ENCODE peak calls at places on chromosomes 5 and 9, in five cellular contexts. K is small intestine, L is HT1080, X is NCI-H1092 treated with DMSO at 0.1 percent for 48 hours, F is NCI-H2081. J is an unnamed sample.

GRCh38 chr9:136029556-136029955 is 65.5 kb downstream of the NACC2 start:
- DNase-seq in K (no peak), F (no peak), L (no peak), X (no peak), J (no peak)

GRCh38 chr5:50553560-50553984 is 112.5 kb upstream of the EMB start:
- DNase-seq in K (peak), L (peak), X (no peak), F (no peak), J (no peak)

GRCh38 chr5:117657591-117657990 is 1083.0 kb upstream of the SEMA6A start:
- DNase-seq in K (no peak), L (no peak), X (peak), F (peak), J (peak)

GRCh38 chr9:85603920-85604319 is 137.8 kb downstream of the AGTPBP1 start:
- DNase-seq in K (no peak), L (no peak), X (no peak), F (no peak), J (no peak)

GRCh38 chr5:143251175-143251574 is 152.3 kb downstream of the NR3C1 start:
- DNase-seq in F (no peak), X (no peak), L (no peak), K (peak), J (no peak)

GRCh38 chr9:105557804-105558610 is at the start of gene FKTN:
- DNase-seq in F (peak), K (peak), X (peak), L (peak), J (peak)

GRCh38 chr5:155522540-155522939 is 509.0 kb downstream of the KIF4B start:
- DNase-seq in L (no peak), X (no peak), F (no peak), K (no peak), J (no peak)

GRCh38 chr9:6757988-6758417 is 230 bp downstream of the KDM4C start:
- DNase-seq in L (no peak), K (no peak), X (no peak), F (no peak), J (no peak)

GRCh38 chr9:125772740-125773139 is 25.6 kb downstream of the PBX3 start:
- DNase-seq in L (no peak), F (no peak), X (no peak), K (no peak), J (no peak)

GRCh38 chr5:72445969-72446368 is 61.2 kb downstream of the ZNF366 start:
- DNase-seq in K (no peak), F (no peak), X (no peak), L (no peak), J (no peak)

GRCh38 chr5:106454651-106455415 is 1215.9 kb downstream of the EFNA5 start:
- DNase-seq in F (peak), L (peak), X (no peak), K (no peak), J (peak)

GRCh38 chr5:40834391-40834848 is 602 bp downstream of the RPL37 start:
- DNase-seq in F (peak), X (peak), L (no peak), K (peak), J (no peak)